ENCODE peak calls at places on chromosomes 6 and 20, in nine cellular contexts. One of them, this sample, is unnamed. For H3K36me3 and H3K27me3, the result is how much of the 10 kb centered on the place peaks cover.

GRCh38 chr6:14703586-14703985 is 542.3 kb upstream of the JARID2 start:
- DNase-seq in IMR-90: peak
- DNase-seq in hepatocyte: no peak
- DNase-seq in transverse colon: no peak
- DNase-seq in upper lobe of right lung: no peak
- DNase-seq in SJSA1: no peak
- DNase-seq in bronchial epithelial cell: no peak
- DNase-seq in heart left ventricle: no peak
- DNase-seq in ascending aorta: no peak
- DNase-seq in this sample: no peak

GRCh38 chr6:41371992-41372525 is 36.7 kb downstream of the NCR2 start:
- DNase-seq in ascending aorta: no peak
- DNase-seq in bronchial epithelial cell: no peak
- DNase-seq in upper lobe of right lung: no peak
- DNase-seq in transverse colon: no peak
- DNase-seq in hepatocyte: peak
- DNase-seq in IMR-90: no peak
- DNase-seq in heart left ventricle: peak
- DNase-seq in SJSA1: no peak
- DNase-seq in this sample: peak

GRCh38 chr6:106315765-106316375 is 9.7 kb downstream of the ATG5 start:
- DNase-seq in heart left ventricle: no peak
- DNase-seq in SJSA1: no peak
- DNase-seq in ascending aorta: no peak
- DNase-seq in upper lobe of right lung: no peak
- DNase-seq in IMR-90: no peak
- DNase-seq in hepatocyte: no peak
- DNase-seq in bronchial epithelial cell: peak
- DNase-seq in transverse colon: no peak
- DNase-seq in this sample: no peak

GRCh38 chr6:141484726-141485125 is 648.0 kb upstream of the GJE1 start:
- DNase-seq in transverse colon: peak
- DNase-seq in IMR-90: peak
- DNase-seq in heart left ventricle: no peak
- DNase-seq in hepatocyte: no peak
- DNase-seq in SJSA1: peak
- DNase-seq in bronchial epithelial cell: no peak
- DNase-seq in ascending aorta: no peak
- DNase-seq in upper lobe of right lung: no peak
- DNase-seq in this sample: peak

GRCh38 chr6:166551797-166552495 is 34.5 kb downstream of the RAMACL start:
- DNase-seq in transverse colon: no peak
- DNase-seq in IMR-90: no peak
- DNase-seq in heart left ventricle: no peak
- DNase-seq in ascending aorta: no peak
- DNase-seq in SJSA1: no peak
- DNase-seq in bronchial epithelial cell: no peak
- DNase-seq in upper lobe of right lung: no peak
- DNase-seq in hepatocyte: no peak
- DNase-seq in this sample: no peak

GRCh38 chr6:166534658-166535406 is 51.6 kb downstream of the RAMACL start:
- DNase-seq in SJSA1: no peak
- DNase-seq in transverse colon: no peak
- DNase-seq in upper lobe of right lung: no peak
- DNase-seq in ascending aorta: no peak
- DNase-seq in bronchial epithelial cell: no peak
- DNase-seq in heart left ventricle: no peak
- DNase-seq in hepatocyte: no peak
- DNase-seq in IMR-90: no peak
- DNase-seq in this sample: no peak

GRCh38 chr6:38378801-38379200 is 260.9 kb downstream of the BTBD9 start:
- DNase-seq in hepatocyte: no peak
- DNase-seq in IMR-90: peak
- DNase-seq in heart left ventricle: no peak
- DNase-seq in bronchial epithelial cell: no peak
- DNase-seq in ascending aorta: no peak
- DNase-seq in transverse colon: no peak
- DNase-seq in SJSA1: no peak
- DNase-seq in upper lobe of right lung: no peak
- DNase-seq in this sample: no peak

GRCh38 chr6:16344756-16345155 is 106.4 kb downstream of the GMPR start:
- DNase-seq in ascending aorta: no peak
- DNase-seq in transverse colon: no peak
- DNase-seq in hepatocyte: peak
- DNase-seq in upper lobe of right lung: no peak
- DNase-seq in bronchial epithelial cell: no peak
- DNase-seq in heart left ventricle: no peak
- DNase-seq in SJSA1: peak
- DNase-seq in IMR-90: peak
- DNase-seq in this sample: no peak

DNA sequence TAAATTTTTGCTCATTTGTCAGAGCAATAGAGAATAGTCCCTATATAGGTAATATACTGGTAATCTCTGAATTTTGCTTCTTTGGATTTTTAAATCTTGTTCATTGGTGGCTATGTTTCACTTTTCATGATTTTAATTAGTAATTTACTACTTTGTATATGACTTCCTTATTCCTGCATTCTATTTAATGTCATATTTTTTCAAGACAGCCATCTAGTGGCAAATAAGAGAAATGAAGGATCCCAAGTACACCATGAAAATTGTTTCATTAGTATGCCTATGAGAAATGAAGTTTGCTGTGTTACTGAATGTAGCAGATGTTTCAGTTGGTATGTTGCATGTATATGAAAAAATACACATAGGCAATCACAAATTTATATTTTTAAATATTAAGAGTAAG is 82.4 kb downstream of the ZNF292 start:
- DNase-seq in SJSA1: peak
- DNase-seq in IMR-90: peak
- DNase-seq in transverse colon: no peak
- DNase-seq in upper lobe of right lung: no peak
- DNase-seq in bronchial epithelial cell: peak
- DNase-seq in hepatocyte: no peak
- DNase-seq in heart left ventricle: no peak
- DNase-seq in ascending aorta: no peak
- DNase-seq in this sample: peak
- H3K36me3 ChIP-seq in SJSA1: under half
- H3K36me3 ChIP-seq in IMR-90: under half
- H3K36me3 ChIP-seq in transverse colon: under half
- H3K36me3 ChIP-seq in upper lobe of right lung: under half
- H3K36me3 ChIP-seq in bronchial epithelial cell: under half
- H3K36me3 ChIP-seq in hepatocyte: under half
- H3K36me3 ChIP-seq in heart left ventricle: under half
- H3K36me3 ChIP-seq in ascending aorta: under half
- H3K36me3 ChIP-seq in this sample: under half

GRCh38 chr6:54913211-54913610 is 66.6 kb downstream of the FAM83B start:
- DNase-seq in SJSA1: no peak
- DNase-seq in transverse colon: no peak
- DNase-seq in bronchial epithelial cell: no peak
- DNase-seq in hepatocyte: no peak
- DNase-seq in IMR-90: no peak
- DNase-seq in heart left ventricle: no peak
- DNase-seq in upper lobe of right lung: no peak
- DNase-seq in ascending aorta: no peak
- DNase-seq in this sample: no peak

GRCh38 chr6:54903884-54904283 is 57.3 kb downstream of the FAM83B start:
- DNase-seq in heart left ventricle: no peak
- DNase-seq in transverse colon: no peak
- DNase-seq in ascending aorta: no peak
- DNase-seq in SJSA1: no peak
- DNase-seq in upper lobe of right lung: no peak
- DNase-seq in bronchial epithelial cell: peak
- DNase-seq in hepatocyte: no peak
- DNase-seq in IMR-90: peak
- DNase-seq in this sample: no peak

GRCh38 chr6:54910326-54910952 is 63.9 kb downstream of the FAM83B start:
- DNase-seq in IMR-90: peak
- DNase-seq in ascending aorta: no peak
- DNase-seq in transverse colon: peak
- DNase-seq in upper lobe of right lung: no peak
- DNase-seq in hepatocyte: peak
- DNase-seq in SJSA1: no peak
- DNase-seq in bronchial epithelial cell: no peak
- DNase-seq in heart left ventricle: no peak
- DNase-seq in this sample: peak

GRCh38 chr6:54907316-54907715 is 60.7 kb downstream of the FAM83B start:
- DNase-seq in hepatocyte: no peak
- DNase-seq in heart left ventricle: no peak
- DNase-seq in transverse colon: no peak
- DNase-seq in IMR-90: no peak
- DNase-seq in upper lobe of right lung: no peak
- DNase-seq in SJSA1: no peak
- DNase-seq in ascending aorta: no peak
- DNase-seq in bronchial epithelial cell: no peak
- DNase-seq in this sample: peak

DNA sequence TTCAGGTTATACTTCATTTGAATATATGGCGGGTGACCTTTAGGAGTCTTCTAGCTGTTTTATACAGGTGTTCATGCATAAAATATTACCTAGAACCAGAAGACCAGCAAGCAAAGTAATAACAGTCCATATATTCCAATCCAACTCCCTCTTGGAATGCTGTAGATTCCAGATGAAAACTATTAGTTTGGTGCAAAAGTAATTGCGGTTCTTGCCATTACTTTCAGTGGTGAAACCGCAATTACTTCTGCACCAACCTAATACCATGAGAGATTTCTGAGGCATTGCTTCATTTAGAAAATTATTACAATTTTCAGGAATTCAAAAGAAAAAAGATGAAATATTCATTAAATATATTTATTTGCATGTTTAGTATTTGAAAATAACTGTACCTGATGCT is 62.6 kb downstream of the FAM83B start:
- DNase-seq in hepatocyte: no peak
- DNase-seq in heart left ventricle: no peak
- DNase-seq in ascending aorta: no peak
- DNase-seq in SJSA1: no peak
- DNase-seq in bronchial epithelial cell: no peak
- DNase-seq in transverse colon: no peak
- DNase-seq in IMR-90: no peak
- DNase-seq in upper lobe of right lung: no peak
- DNase-seq in this sample: no peak
- H3K27me3 ChIP-seq in hepatocyte: under half
- H3K27me3 ChIP-seq in heart left ventricle: under half
- H3K27me3 ChIP-seq in ascending aorta: under half
- H3K27me3 ChIP-seq in SJSA1: under half
- H3K27me3 ChIP-seq in bronchial epithelial cell: under half
- H3K27me3 ChIP-seq in transverse colon: under half
- H3K27me3 ChIP-seq in IMR-90: under half
- H3K27me3 ChIP-seq in upper lobe of right lung: under half
- H3K27me3 ChIP-seq in this sample: under half

GRCh38 chr20:53569005-53569404 is 24.6 kb downstream of the ZNF217 start:
- DNase-seq in IMR-90: no peak
- DNase-seq in SJSA1: no peak
- DNase-seq in bronchial epithelial cell: no peak
- DNase-seq in upper lobe of right lung: no peak
- DNase-seq in transverse colon: no peak
- DNase-seq in ascending aorta: no peak
- DNase-seq in heart left ventricle: no peak
- DNase-seq in hepatocyte: no peak
- DNase-seq in this sample: no peak

GRCh38 chr20:53571555-53572286 is 21.9 kb downstream of the ZNF217 start:
- DNase-seq in heart left ventricle: no peak
- DNase-seq in SJSA1: no peak
- DNase-seq in hepatocyte: no peak
- DNase-seq in ascending aorta: no peak
- DNase-seq in transverse colon: no peak
- DNase-seq in IMR-90: no peak
- DNase-seq in upper lobe of right lung: no peak
- DNase-seq in bronchial epithelial cell: no peak
- DNase-seq in this sample: no peak

GRCh38 chr20:53568351-53568750 is 25.3 kb downstream of the ZNF217 start:
- DNase-seq in bronchial epithelial cell: no peak
- DNase-seq in heart left ventricle: no peak
- DNase-seq in hepatocyte: no peak
- DNase-seq in upper lobe of right lung: no peak
- DNase-seq in transverse colon: no peak
- DNase-seq in SJSA1: no peak
- DNase-seq in IMR-90: no peak
- DNase-seq in ascending aorta: no peak
- DNase-seq in this sample: no peak

GRCh38 chr20:53569606-53570307 is 23.9 kb downstream of the ZNF217 start:
- DNase-seq in hepatocyte: no peak
- DNase-seq in bronchial epithelial cell: no peak
- DNase-seq in upper lobe of right lung: no peak
- DNase-seq in SJSA1: no peak
- DNase-seq in heart left ventricle: no peak
- DNase-seq in transverse colon: no peak
- DNase-seq in ascending aorta: no peak
- DNase-seq in IMR-90: no peak
- DNase-seq in this sample: peak

DNA sequence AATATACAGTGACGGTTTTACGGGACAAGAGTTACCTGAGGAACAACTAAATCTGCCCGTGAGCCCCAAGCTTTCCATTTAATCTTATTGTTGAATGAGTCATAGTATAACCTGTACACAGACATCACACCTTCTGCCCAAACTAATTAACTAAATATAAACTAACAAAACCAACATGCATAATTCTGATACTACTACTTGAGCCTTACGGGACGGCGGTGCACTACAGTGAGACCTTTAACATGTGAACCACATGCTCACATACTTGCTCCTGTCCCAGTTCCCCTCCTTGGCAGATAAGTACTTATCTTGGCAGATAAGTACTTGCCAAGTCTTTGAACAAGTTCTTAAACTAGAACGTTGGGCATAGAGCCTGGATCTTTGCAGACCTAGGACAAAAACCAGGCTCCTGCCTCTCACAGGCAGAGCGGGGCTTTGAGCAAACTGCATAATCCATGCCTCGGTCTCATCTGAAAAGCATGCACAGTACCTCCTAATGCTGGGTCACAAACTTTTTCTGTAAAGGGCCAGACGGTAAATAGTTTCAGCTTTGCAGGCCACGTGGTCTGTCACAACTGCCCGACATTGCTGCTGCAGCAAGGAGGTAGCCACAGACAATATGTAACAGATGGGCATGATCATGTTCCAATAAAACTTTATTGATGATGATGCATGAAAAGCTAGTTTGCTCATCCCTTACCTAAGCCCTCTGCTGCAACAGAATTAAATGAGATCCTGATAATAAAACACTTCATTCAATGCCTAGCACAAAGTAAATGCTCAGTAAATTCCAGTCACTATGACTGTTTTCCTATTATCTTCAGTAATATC is 23.0 kb downstream of the ZNF217 start:
- DNase-seq in hepatocyte: no peak
- DNase-seq in upper lobe of right lung: no peak
- DNase-seq in SJSA1: no peak
- DNase-seq in IMR-90: no peak
- DNase-seq in ascending aorta: no peak
- DNase-seq in transverse colon: no peak
- DNase-seq in heart left ventricle: no peak
- DNase-seq in bronchial epithelial cell: no peak
- DNase-seq in this sample: peak
- H3K36me3 ChIP-seq in hepatocyte: under half
- H3K36me3 ChIP-seq in upper lobe of right lung: half or more
- H3K36me3 ChIP-seq in SJSA1: half or more
- H3K36me3 ChIP-seq in IMR-90: half or more
- H3K36me3 ChIP-seq in ascending aorta: under half
- H3K36me3 ChIP-seq in transverse colon: under half
- H3K36me3 ChIP-seq in heart left ventricle: half or more
- H3K36me3 ChIP-seq in bronchial epithelial cell: under half
- H3K36me3 ChIP-seq in this sample: under half

DNA sequence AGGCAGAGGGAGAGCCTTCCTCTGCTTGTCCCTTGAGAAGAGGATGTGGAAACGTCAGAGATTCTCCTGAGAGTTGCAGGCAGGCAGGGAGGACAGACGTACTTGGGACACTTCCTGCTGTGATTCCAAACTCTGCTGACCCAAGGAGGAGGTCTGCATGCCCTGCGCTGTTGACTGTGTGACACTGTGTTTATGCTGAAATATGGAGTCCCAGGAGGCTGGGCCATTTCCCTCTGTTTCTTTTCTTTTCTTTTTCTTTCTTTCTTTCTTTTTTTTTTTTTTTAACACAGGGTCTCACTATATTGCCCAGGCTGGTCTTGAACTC is 63.5 kb upstream of the BHLHE23 start:
- DNase-seq in heart left ventricle: no peak
- DNase-seq in IMR-90: no peak
- DNase-seq in SJSA1: no peak
- DNase-seq in upper lobe of right lung: no peak
- DNase-seq in transverse colon: no peak
- DNase-seq in bronchial epithelial cell: no peak
- DNase-seq in hepatocyte: no peak
- DNase-seq in ascending aorta: no peak
- DNase-seq in this sample: no peak
- H3K27me3 ChIP-seq in heart left ventricle: under half
- H3K27me3 ChIP-seq in IMR-90: under half
- H3K27me3 ChIP-seq in SJSA1: half or more
- H3K27me3 ChIP-seq in upper lobe of right lung: half or more
- H3K27me3 ChIP-seq in transverse colon: half or more
- H3K27me3 ChIP-seq in bronchial epithelial cell: under half
- H3K27me3 ChIP-seq in hepatocyte: under half
- H3K27me3 ChIP-seq in ascending aorta: under half
- H3K27me3 ChIP-seq in this sample: under half

This sample was measured in small intestine.